ENCODE peak calls at places on chromosomes 2 and 18, in five cellular contexts. E, Q, X, U and Y are unnamed samples.

GRCh38 chr18:10139783-10140410 is 226.1 kb downstream of the VAPA start:
- DNase-seq in E (no peak), Q (peak), X (peak), U (peak), Y (peak)

GRCh38 chr18:24570716-24571115 is 110.3 kb downstream of the HRH4 start:
- DNase-seq in E (no peak), Q (no peak), X (no peak), U (no peak), Y (no peak)

GRCh38 chr2:42618116-42618515 is 49.7 kb downstream of the MTA3 start:
- DNase-seq in E (no peak), Q (no peak), X (no peak), U (peak), Y (no peak)

GRCh38 chr2:36403675-36404230 is 48.2 kb downstream of the CRIM1 start:
- DNase-seq in E (no peak), Q (peak), X (peak), U (peak), Y (peak)

GRCh38 chr2:28656937-28657615 is 94.6 kb upstream of the PPP1CB start:
- DNase-seq in E (no peak), Q (no peak), X (no peak), U (no peak), Y (no peak)

GRCh38 chr2:166042768-166043390 is 84.9 kb downstream of the SCN1A start:
- DNase-seq in E (no peak), Q (no peak), X (peak), U (peak), Y (no peak)

GRCh38 chr2:32369222-32369621 is 12.4 kb downstream of the BIRC6 start:
- DNase-seq in E (no peak), Q (no peak), X (no peak), U (no peak), Y (no peak)

GRCh38 chr2:181947273-181947672 is 38.4 kb upstream of the PPP1R1C start:
- DNase-seq in E (no peak), Q (peak), X (no peak), U (no peak), Y (no peak)

GRCh38 chr18:5155180-5155906 is 41.7 kb downstream of the AKAIN1 start:
- DNase-seq in E (no peak), Q (no peak), X (no peak), U (no peak), Y (no peak)

GRCh38 chr18:57527479-57528237 is 58.8 kb downstream of the FECH start:
- DNase-seq in E (no peak), Q (no peak), X (no peak), U (no peak), Y (no peak)

GRCh38 chr18:36724591-36725001 is 104.2 kb downstream of the TPGS2 start:
- DNase-seq in E (no peak), Q (no peak), X (no peak), U (peak), Y (no peak)

GRCh38 chr18:52353589-52353988 is 13.6 kb downstream of the DCC start:
- DNase-seq in E (no peak), Q (no peak), X (no peak), U (no peak), Y (no peak)

GRCh38 chr2:105794926-105795574 is 50.3 kb downstream of the NCK2 start:
- DNase-seq in E (no peak), Q (no peak), X (no peak), U (no peak), Y (no peak)

GRCh38 chr2:59888015-59888414 is 665.4 kb downstream of the BCL11A start:
- DNase-seq in E (no peak), Q (no peak), X (no peak), U (no peak), Y (no peak)

GRCh38 chr2:23356711-23357110 is 28.3 kb upstream of the KLHL29 start:
- DNase-seq in E (no peak), Q (no peak), X (no peak), U (no peak), Y (no peak)

GRCh38 chr2:53467467-53467866 is 300.1 kb upstream of the CHAC2 start:
- DNase-seq in E (no peak), Q (no peak), X (no peak), U (no peak), Y (no peak)

GRCh38 chr18:78635093-78635800 is 344.4 kb upstream of the SALL3 start:
- DNase-seq in E (no peak), Q (no peak), X (no peak), U (no peak), Y (no peak)

GRCh38 chr2:4937550-4937949 is 754.6 kb upstream of the SOX11 start:
- DNase-seq in E (no peak), Q (no peak), X (no peak), U (peak), Y (no peak)

GRCh38 chr2:128301501-128301966 is 17.1 kb downstream of the HS6ST1 start:
- DNase-seq in E (no peak), Q (peak), X (no peak), U (peak), Y (no peak)

GRCh38 chr2:222451270-222451674 is 26.9 kb downstream of the SGPP2 start:
- DNase-seq in E (no peak), Q (no peak), X (no peak), U (no peak), Y (no peak)